ENCODE peak calls at places on chromosomes 6 and 20, in nine cellular contexts. M is pancreas; D is psoas muscle; U is CD8-positive, alpha-beta T cell; W is heart right ventricle; H is ovary; Q is MM.1S; T is esophagus squamous epithelium; E is PC-3. S is an unnamed sample.

GRCh38 chr6:14456941-14457340 is 339.4 kb downstream of the CD83 start:
- DNase-seq in M (no peak), D (no peak), U (no peak), W (no peak), H (no peak), Q (no peak), T (no peak), E (peak; percentile 43), S (no peak)

GRCh38 chr6:35765739-35766138 is 10.7 kb upstream of the CLPSL2 start:
- DNase-seq in M (no peak), D (no peak), U (no peak), W (no peak), H (no peak), Q (no peak), T (no peak), E (no peak), S (no peak)

GRCh38 chr6:40585218-40585617 is 1.9 kb downstream of the LRFN2 start:
- DNase-seq in M (no peak), D (no peak), U (no peak), W (no peak), H (no peak), Q (no peak), T (no peak), E (no peak), S (no peak)

GRCh38 chr20:35062478-35062877 is 30.1 kb downstream of the TRPC4AP start:
- DNase-seq in M (no peak), D (no peak), U (no peak), W (no peak), H (no peak), Q (no peak), T (no peak), E (no peak), S (no peak)

GRCh38 chr6:100455230-100456124 is 9.2 kb downstream of the SIM1 start:
- DNase-seq in M (peak; percentile 67), D (peak; percentile 64), U (no peak), W (no peak), H (no peak), Q (no peak), T (no peak), E (no peak), S (peak; percentile 28)

GRCh38 chr6:134293659-134294161 is 24.2 kb downstream of the SGK1 start:
- DNase-seq in M (no peak), D (no peak), U (no peak), W (no peak), H (no peak), Q (no peak), T (no peak), E (no peak), S (no peak)

GRCh38 chr6:170203212-170203611 is 87.7 kb downstream of the DLL1 start:
- DNase-seq in M (no peak), D (no peak), U (no peak), W (no peak), H (no peak), Q (no peak), T (no peak), E (no peak), S (no peak)

GRCh38 chr6:121884056-121884455 is 448.6 kb downstream of the GJA1 start:
- DNase-seq in M (no peak), D (no peak), U (no peak), W (no peak), H (no peak), Q (no peak), T (no peak), E (no peak), S (no peak)

GRCh38 chr6:31400467-31401289 is 2.7 kb upstream of the MICA start:
- DNase-seq in M (peak; percentile 84), D (peak; percentile 87), U (peak; percentile 87), W (peak; percentile 84), H (peak; percentile 82), Q (peak; percentile 72), T (no peak), E (peak; percentile 65), S (peak; percentile 88)

GRCh38 chr6:135451617-135452190 is 45.8 kb downstream of the AHI1 start:
- DNase-seq in M (no peak), D (no peak), U (no peak), W (no peak), H (no peak), Q (peak; percentile 42), T (no peak), E (peak; percentile 68), S (no peak)

GRCh38 chr6:57256541-57256940 is 34.4 kb upstream of the RAB23 start:
- DNase-seq in M (no peak), D (no peak), U (no peak), W (no peak), H (no peak), Q (no peak), T (no peak), E (no peak), S (no peak)

GRCh38 chr6:16548121-16548520 is 213.1 kb downstream of the ATXN1 start:
- DNase-seq in M (no peak), D (no peak), U (no peak), W (no peak), H (no peak), Q (no peak), T (no peak), E (peak; percentile 8), S (no peak)

GRCh38 chr6:81909981-81910910 is 157.8 kb upstream of the TENT5A start:
- DNase-seq in M (no peak), D (no peak), U (no peak), W (no peak), H (no peak), Q (no peak), T (no peak), E (no peak), S (no peak)

DNA sequence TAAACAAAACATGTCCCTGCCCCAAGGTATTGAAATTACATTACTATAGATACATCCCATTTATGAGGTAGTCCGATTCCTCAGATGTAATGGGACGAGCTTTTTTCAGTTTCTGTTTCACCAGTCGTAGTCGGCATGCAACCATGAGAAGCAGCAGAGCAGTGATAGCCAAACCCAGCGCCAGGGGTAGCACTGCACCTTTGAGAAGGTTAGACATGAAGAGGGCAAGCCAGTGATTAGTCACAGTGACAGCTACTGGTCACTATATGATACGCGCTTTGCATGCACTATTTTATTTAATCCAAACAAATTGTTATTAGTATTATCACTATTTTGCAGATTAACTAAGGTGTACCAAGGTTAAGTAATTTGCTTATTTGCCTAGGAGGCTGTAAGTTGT is 43.7 kb downstream of the LRP11 start:
- DNase-seq in M (no peak), D (no peak), U (no peak), W (no peak), H (no peak), Q (peak; percentile 71), T (no peak), E (no peak), S (no peak)
- TF ChIP-seq CTCF in M (no peak), D (no peak), U (no peak), W (no peak), H (no peak), Q (peak; percentile 49), T (no peak), E (peak; percentile 19), S (no peak)

GRCh38 chr6:20403766-20404640 is 2.3 kb downstream of the E2F3 start:
- DNase-seq in M (no peak), D (no peak), U (peak; percentile 55), W (no peak), H (no peak), Q (no peak), T (no peak), E (peak; percentile 64), S (peak; percentile 22)
- H3K4me1 ChIP-seq in M (no peaks in the 10 kb centered on the region), D (peaks cover 13% of the 10 kb centered on the region), U (peaks cover 25% of the 10 kb centered on the region), W (peaks cover 21% of the 10 kb centered on the region), H (no peaks in the 10 kb centered on the region), Q (peaks cover 33% of the 10 kb centered on the region), T (no peaks in the 10 kb centered on the region), E (peaks cover 19% of the 10 kb centered on the region), S (peaks cover 12% of the 10 kb centered on the region)

DNA sequence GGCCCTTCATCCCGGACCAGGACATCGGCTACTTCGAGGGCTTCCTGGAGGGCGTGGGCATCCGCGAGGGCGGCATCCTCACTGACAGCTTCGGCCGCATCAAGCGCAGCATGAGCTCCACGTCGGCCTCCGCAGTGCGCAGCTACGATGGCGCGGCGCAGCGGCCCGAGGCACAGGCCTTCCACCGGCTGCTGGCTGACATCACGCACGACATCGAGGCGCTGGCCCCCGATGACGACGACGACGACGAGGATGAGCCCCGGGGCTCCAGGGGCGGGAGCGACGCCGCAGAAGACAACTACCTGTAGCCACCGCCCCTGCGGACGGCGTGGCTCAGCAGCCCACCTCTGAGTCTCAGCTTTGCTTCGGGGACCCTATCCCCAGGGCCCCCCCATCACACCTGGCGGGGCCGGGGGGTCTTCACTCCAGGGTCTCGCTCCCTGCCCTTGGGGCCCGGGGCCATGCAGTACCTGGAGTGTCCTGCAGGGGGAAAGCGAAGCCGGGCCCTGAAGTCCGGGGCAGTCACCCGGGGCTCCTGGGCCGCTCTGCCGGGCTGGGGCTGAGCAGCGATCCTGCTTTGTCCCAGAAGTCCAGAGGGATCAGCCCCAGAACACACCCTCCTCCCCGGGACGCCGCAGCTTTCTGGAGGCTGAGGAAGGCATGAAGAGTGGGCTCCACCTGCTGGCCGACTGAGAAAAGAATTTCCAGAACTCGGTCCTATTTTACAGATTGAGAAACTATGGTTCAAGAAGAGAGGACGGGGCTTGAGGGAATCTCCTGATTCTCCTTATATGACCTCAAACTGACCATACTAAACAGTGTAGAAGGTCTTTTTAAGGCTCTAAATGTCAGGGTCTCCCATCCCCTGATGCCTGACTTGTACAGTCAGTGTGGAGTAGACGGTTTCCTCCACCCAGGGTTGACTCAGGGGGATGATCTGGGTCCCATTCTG is 20.8 kb upstream of the HCK start:
- DNase-seq in M (peak; percentile 85), D (peak; percentile 87), U (peak; percentile 73), W (peak; percentile 80), H (peak; percentile 68), Q (peak; percentile 39), T (no peak), E (peak; percentile 84), S (peak; percentile 75)
- H3K4me3 ChIP-seq in M (no peak overlapping the region), D (peak overlapping the region; percentile 50), U (peak overlapping the region; percentile 32), W (peak overlapping the region; percentile 12), H (no peak overlapping the region), Q (peak overlapping the region; percentile 25), T (no peak overlapping the region), E (no peak overlapping the region), S (peak overlapping the region; percentile 13)

GRCh38 chr20:52129611-52130010 is 62.0 kb downstream of the ZFP64 start:
- DNase-seq in M (no peak), D (no peak), U (no peak), W (no peak), H (no peak), Q (no peak), T (no peak), E (no peak), S (no peak)

GRCh38 chr20:52131048-52131643 is 60.4 kb downstream of the ZFP64 start:
- DNase-seq in M (no peak), D (no peak), U (no peak), W (no peak), H (no peak), Q (no peak), T (no peak), E (no peak), S (no peak)

GRCh38 chr20:52130406-52130805 is 61.2 kb downstream of the ZFP64 start:
- DNase-seq in M (no peak), D (no peak), U (no peak), W (no peak), H (no peak), Q (no peak), T (no peak), E (no peak), S (no peak)

GRCh38 chr20:52127309-52127708 is 64.3 kb downstream of the ZFP64 start:
- DNase-seq in M (no peak), D (no peak), U (no peak), W (no peak), H (no peak), Q (no peak), T (no peak), E (no peak), S (no peak)

GRCh38 chr20:52132337-52132736 is 59.2 kb downstream of the ZFP64 start:
- DNase-seq in M (no peak), D (no peak), U (no peak), W (no peak), H (no peak), Q (no peak), T (no peak), E (no peak), S (no peak)
- TF ChIP-seq CTCF in M (no peak), D (no peak), U (no peak), W (no peak), H (no peak), Q (no peak), T (no peak), E (no peak), S (no peak)

S was measured in transverse colon.